ENCODE peak calls at places on chromosome 10, in nine cellular contexts. T is MM.1S, F is fibroblast of mammary gland, H is lower leg skin, E is DND-41, C is T-cell, W is T-helper 17 cell, A is H1, Y is upper lobe of left lung. M is an unnamed sample.

GRCh38 chr10:10831085-10831484 is 186.6 kb upstream of the CELF2 start:
- DNase-seq in E (no peak), C (no peak), T (no peak), A (no peak), F (peak; percentile 100), Y (peak; percentile 87), W (no peak), H (peak; percentile 65), M (no peak)

GRCh38 chr10:22657566-22658190 is 56.7 kb downstream of the PIP4K2A start:
- DNase-seq in Y (no peak), E (no peak), A (no peak), W (no peak), C (no peak), T (no peak), F (peak; percentile 17), H (no peak), M (no peak)

GRCh38 chr10:50623299-50624153 is at the start of gene SGMS1:
- DNase-seq in H (peak; percentile 71), E (peak; percentile 19), C (peak; percentile 65), Y (peak; percentile 87), T (peak; percentile 90), W (peak; percentile 75), F (peak; percentile 76), A (peak; percentile 84), M (peak; percentile 89)

GRCh38 chr10:119543814-119544642 is 1.5 kb upstream of the RGS10 start:
- DNase-seq in Y (no peak), W (no peak), E (no peak), A (peak; percentile 54), T (no peak), C (no peak), H (no peak), F (peak; percentile 51), M (no peak)

GRCh38 chr10:54284526-54285193 is 516.4 kb downstream of the PCDH15 start:
- DNase-seq in E (no peak), W (no peak), H (no peak), F (peak; percentile 0), T (no peak), Y (no peak), A (no peak), C (no peak), M (no peak)

GRCh38 chr10:29037348-29038113 is 251.3 kb upstream of the LYZL1 start:
- DNase-seq in T (no peak), E (no peak), Y (no peak), H (no peak), F (no peak), A (no peak), C (no peak), W (no peak), M (no peak)

GRCh38 chr10:79416578-79417255 is 28.7 kb downstream of the ZCCHC24 start:
- DNase-seq in H (no peak), F (no peak), C (no peak), T (no peak), E (no peak), A (no peak), W (no peak), Y (no peak), M (no peak)

GRCh38 chr10:69644658-69645295 is 14.7 kb downstream of the FAM241B start:
- DNase-seq in Y (peak; percentile 44), C (no peak), A (peak; percentile 86), T (no peak), E (peak; percentile 48), H (peak; percentile 31), F (peak; percentile 46), W (no peak), M (peak; percentile 59)

GRCh38 chr10:124267231-124267885 is 151.4 kb downstream of the OAT start:
- DNase-seq in E (no peak), A (no peak), C (no peak), W (no peak), T (no peak), F (no peak), Y (no peak), H (no peak), M (no peak)

GRCh38 chr10:97278491-97278989 is 13.9 kb downstream of the ARHGAP19 start:
- DNase-seq in F (peak; percentile 97), H (no peak), E (no peak), W (no peak), Y (no peak), C (no peak), A (no peak), T (peak; percentile 65), M (peak; percentile 79)

GRCh38 chr10:132165416-132165980 is 21.2 kb upstream of the DPYSL4 start:
- DNase-seq in T (no peak), C (no peak), A (no peak), W (no peak), F (no peak), E (no peak), Y (no peak), H (no peak), M (no peak)

GRCh38 chr10:108801775-108802516 is 1121.4 kb downstream of the XPNPEP1 start:
- DNase-seq in Y (no peak), T (no peak), E (no peak), W (no peak), A (no peak), H (no peak), C (no peak), F (peak; percentile 67), M (no peak)

GRCh38 chr10:82358486-82359097 is 483.6 kb downstream of the NRG3 start:
- DNase-seq in T (no peak), A (no peak), F (peak; percentile 14), H (no peak), C (no peak), W (no peak), E (no peak), Y (no peak), M (no peak)

GRCh38 chr10:129501652-129502436 is 34.8 kb downstream of the MGMT start:
- DNase-seq in C (no peak), H (no peak), T (no peak), E (no peak), Y (no peak), W (no peak), A (no peak), F (no peak), M (no peak)

GRCh38 chr10:22561909-22562308 is 152.5 kb downstream of the PIP4K2A start:
- DNase-seq in T (no peak), C (no peak), W (no peak), F (no peak), E (no peak), H (no peak), A (no peak), Y (no peak), M (no peak)

GRCh38 chr10:133154996-133155778 is 4.8 kb upstream of the KNDC1 start:
- DNase-seq in E (no peak), C (no peak), A (no peak), Y (no peak), W (no peak), T (no peak), H (no peak), F (no peak), M (no peak)

GRCh38 chr10:12727832-12728215 is 273.7 kb downstream of the CCDC3 start:
- DNase-seq in T (no peak), Y (no peak), E (no peak), W (no peak), F (no peak), A (no peak), C (no peak), H (no peak), M (no peak)

GRCh38 chr10:84184517-84184916 is 9.8 kb upstream of the CDHR1 start:
- DNase-seq in E (no peak), F (no peak), Y (no peak), H (no peak), C (no peak), T (no peak), A (no peak), W (no peak), M (no peak)

GRCh38 chr10:86376403-86376802 is 9.8 kb upstream of the GRID1 start:
- DNase-seq in T (no peak), H (no peak), W (no peak), A (no peak), F (no peak), E (no peak), C (no peak), Y (no peak), M (no peak)

GRCh38 chr10:48454302-48455054 is 148.0 kb downstream of the MAPK8 start:
- DNase-seq in C (no peak), A (peak; percentile 37), E (no peak), H (no peak), W (no peak), Y (no peak), T (no peak), F (no peak), M (no peak)